ENCODE peak calls at places on chromosome 11, in six cellular contexts. O is choroid plexus epithelial cell; S is AG09309; G is CD4-positive, alpha-beta T cell; H is OCI-LY7; I is astrocyte of the spinal cord. K is an unnamed sample.

GRCh38 chr11:115497303-115497702 is 6.9 kb downstream of the CADM1 start:
- DNase-seq in S (no peak), H (peak), G (no peak), O (no peak), I (peak), K (no peak)

GRCh38 chr11:45045692-45046471 is 95.2 kb upstream of the TP53I11 start:
- DNase-seq in O (peak), H (no peak), G (no peak), I (peak), S (peak), K (peak)

GRCh38 chr11:134120143-134120850 is 51.4 kb downstream of the JAM3 start:
- DNase-seq in H (no peak), I (peak), O (peak), S (peak), G (no peak), K (peak)

GRCh38 chr11:3927129-3927796 is 71.8 kb downstream of the STIM1 start:
- DNase-seq in H (peak), I (no peak), O (no peak), G (no peak), S (no peak), K (no peak)

GRCh38 chr11:71140206-71140919 is 112.0 kb downstream of the SHANK2 start:
- DNase-seq in S (no peak), O (no peak), I (no peak), H (no peak), G (no peak), K (no peak)

GRCh38 chr11:76616676-76617552 is 53.6 kb downstream of the LRRC32 start:
- DNase-seq in G (no peak), O (no peak), I (no peak), S (no peak), H (no peak), K (no peak)

GRCh38 chr11:92409347-92409746 is 184.7 kb downstream of the FAT3 start:
- DNase-seq in H (no peak), O (no peak), G (no peak), S (no peak), I (no peak), K (no peak)

GRCh38 chr11:130801287-130802146 is 114.8 kb downstream of the SNX19 start:
- DNase-seq in I (peak), G (no peak), H (no peak), S (peak), O (no peak), K (peak)

GRCh38 chr11:114257621-114258558 is 38.3 kb upstream of the NNMT start:
- DNase-seq in S (no peak), I (peak), O (peak), G (no peak), H (no peak), K (no peak)

GRCh38 chr11:9264381-9265210 is 554 bp downstream of the DENND5A start:
- DNase-seq in I (peak), O (peak), H (no peak), S (peak), G (no peak), K (peak)

GRCh38 chr11:120336641-120337132 is 474 bp downstream of the ARHGEF12 start:
- DNase-seq in O (peak), G (no peak), H (peak), I (peak), S (no peak), K (no peak)

GRCh38 chr11:71425851-71426250 is 22.3 kb downstream of the DHCR7 start:
- DNase-seq in O (no peak), S (no peak), I (no peak), G (no peak), H (peak), K (no peak)

GRCh38 chr11:108226036-108226435 is 3.2 kb downstream of the ATM start:
- DNase-seq in I (no peak), S (no peak), O (no peak), H (no peak), G (no peak), K (no peak)

GRCh38 chr11:113168804-113169342 is 145.5 kb upstream of the TTC12 start:
- DNase-seq in S (no peak), H (no peak), G (no peak), I (no peak), O (no peak), K (no peak)

GRCh38 chr11:74090701-74091100 is 80.1 kb downstream of the C2CD3 start:
- DNase-seq in O (peak), G (no peak), S (no peak), I (no peak), H (peak), K (no peak)

GRCh38 chr11:35076201-35077100 is 62.5 kb upstream of the CD44 start:
- DNase-seq in O (no peak), I (no peak), H (no peak), S (no peak), G (no peak), K (no peak)

GRCh38 chr11:79182794-79183193 is 258.0 kb downstream of the TENM4 start:
- DNase-seq in O (peak), I (peak), G (no peak), S (peak), H (no peak), K (peak)

GRCh38 chr11:9148035-9148434 is 56.6 kb upstream of the SCUBE2 start:
- DNase-seq in G (no peak), H (no peak), S (no peak), I (no peak), O (no peak), K (no peak)

GRCh38 chr11:70616938-70617674 is 218.8 kb downstream of the CTTN start:
- DNase-seq in I (no peak), O (no peak), S (no peak), H (no peak), G (no peak), K (no peak)

GRCh38 chr11:1156506-1157340 is 1.0 kb upstream of the MUC5AC start:
- DNase-seq in G (no peak), I (no peak), S (no peak), H (no peak), O (no peak), K (no peak)

GRCh38 chr11:120956710-120957500 is 67.0 kb upstream of the TBCEL start:
- DNase-seq in O (no peak), G (no peak), I (no peak), S (no peak), H (peak), K (no peak)

GRCh38 chr11:65356394-65356972 is 1.9 kb downstream of the TIGD3 start:
- DNase-seq in H (no peak), G (no peak), O (no peak), S (no peak), I (no peak), K (no peak)

GRCh38 chr11:27367881-27368280 is 4.9 kb upstream of the CCDC34 start:
- DNase-seq in S (no peak), G (no peak), I (no peak), O (no peak), H (no peak), K (no peak)

GRCh38 chr11:8766043-8766992 is 83.7 kb downstream of the RPL27A start:
- DNase-seq in I (peak), O (no peak), H (no peak), S (no peak), G (no peak), K (peak)

GRCh38 chr11:33539659-33540249 is 160.9 kb downstream of the C11orf91 start:
- DNase-seq in O (no peak), G (no peak), H (peak), I (no peak), S (no peak), K (peak)

GRCh38 chr11:447923-448731 is 2.0 kb upstream of the PTDSS2 start:
- DNase-seq in I (peak), H (peak), O (peak), S (peak), G (peak), K (peak)

GRCh38 chr11:125370561-125371389 is 125.3 kb downstream of the FEZ1 start:
- DNase-seq in G (no peak), O (no peak), I (no peak), H (no peak), S (no peak), K (no peak)

GRCh38 chr11:128164090-128164741 is 423.1 kb downstream of the ETS1 start:
- DNase-seq in O (no peak), G (no peak), I (no peak), H (no peak), S (no peak), K (no peak)

GRCh38 chr11:70399681-70400112 is 1.4 kb downstream of the CTTN start:
- DNase-seq in I (peak), H (no peak), S (peak), G (no peak), O (peak), K (peak)

GRCh38 chr11:115578275-115578674 is 74.1 kb upstream of the CADM1 start:
- DNase-seq in S (no peak), I (no peak), H (no peak), O (no peak), G (no peak), K (no peak)

GRCh38 chr11:117612111-117612510 is 184.9 kb downstream of the DSCAML1 start:
- DNase-seq in G (no peak), I (no peak), O (no peak), S (no peak), H (no peak), K (no peak)

DNA sequence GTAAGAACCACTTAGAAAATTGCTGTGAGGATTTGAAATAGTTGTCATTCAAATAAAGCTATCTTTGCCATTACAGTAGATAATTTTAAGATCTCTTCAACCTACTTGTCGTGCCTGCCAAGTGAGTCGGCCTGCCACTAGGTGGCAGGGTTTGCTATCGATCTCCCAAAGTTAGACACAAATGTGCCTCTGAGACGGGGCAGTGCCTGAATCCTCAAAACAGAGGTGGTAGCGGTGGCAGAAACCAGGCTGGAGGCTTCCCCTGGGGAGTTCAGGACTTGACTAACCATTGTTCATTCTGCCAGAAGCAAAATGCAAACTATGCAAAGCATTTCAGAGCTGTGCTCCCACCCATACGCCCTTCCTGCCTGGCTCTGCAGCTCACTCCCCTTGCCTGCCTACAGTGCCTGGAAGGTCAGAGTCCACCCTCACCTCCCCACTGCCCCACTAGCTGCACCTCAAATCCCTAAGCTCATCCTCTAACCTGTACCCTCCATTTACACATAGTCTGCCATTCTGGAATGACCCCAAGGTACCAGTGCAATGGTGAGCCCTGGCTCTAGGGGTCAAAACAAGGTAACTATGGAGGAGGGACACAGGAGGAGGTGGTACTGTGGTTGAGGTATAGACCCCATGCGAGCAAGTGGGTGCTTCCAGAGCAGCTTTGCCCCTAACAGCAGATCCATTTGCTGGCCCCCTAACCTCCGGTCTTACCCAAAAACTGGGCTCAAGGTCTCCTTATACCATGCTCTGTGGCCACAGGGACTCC is 82.1 kb downstream of the C11orf58 start:
- DNase-seq in H (peak), S (peak), G (peak), I (peak), O (peak), K (peak)
- TF ChIP-seq CTCF in H (peak), S (peak), G (peak), I (peak), O (peak), K (peak)

DNA sequence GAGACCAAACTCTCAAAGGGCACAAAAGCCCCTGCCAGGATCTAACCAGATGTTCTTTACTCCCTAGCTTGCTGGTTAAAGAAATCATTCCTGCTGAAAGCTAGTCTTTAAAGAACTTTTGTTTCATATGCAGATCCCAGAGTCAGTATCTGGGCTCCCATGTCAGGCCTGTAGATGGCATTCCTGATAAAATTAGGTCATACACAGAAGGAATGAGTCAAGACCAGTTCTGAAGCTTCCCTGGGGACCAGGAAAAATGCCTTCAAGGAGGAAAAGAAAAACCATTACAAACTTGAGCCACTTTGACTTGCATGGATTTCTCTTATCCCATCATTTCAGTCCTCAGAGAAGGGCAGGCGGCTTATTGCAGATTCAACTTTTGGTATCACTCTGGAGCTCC is 5.9 kb downstream of the DBX1 start:
- DNase-seq in H (no peak), I (no peak), G (no peak), S (peak), O (no peak), K (peak)
- TF ChIP-seq CTCF in H (no peak), I (no peak), G (no peak), S (no peak), O (no peak), K (peak)

DNA sequence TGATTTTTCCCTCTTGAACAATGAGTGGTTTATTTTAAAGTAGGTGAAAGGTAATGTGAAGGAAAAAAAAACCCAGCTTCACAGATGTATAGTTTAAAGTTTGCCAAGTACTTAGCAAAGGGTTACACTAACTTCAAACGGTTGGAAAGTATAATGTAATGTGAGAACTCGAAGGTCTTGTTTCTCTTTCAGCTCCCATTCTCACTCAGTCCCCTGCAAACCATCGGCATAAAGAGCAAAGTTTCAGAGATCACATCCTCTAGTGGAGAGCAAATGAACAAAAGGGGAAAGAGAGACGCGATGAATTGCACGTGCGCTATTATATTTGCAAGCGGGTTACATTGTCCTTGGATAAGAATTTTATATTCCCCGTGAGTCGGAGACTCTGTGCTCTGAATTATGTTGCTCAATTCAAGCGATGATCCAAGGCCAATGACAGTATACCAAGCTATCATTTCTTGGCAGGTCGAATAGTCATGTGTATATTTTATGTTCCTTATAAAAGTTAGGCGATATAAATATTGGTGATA is 37.6 kb upstream of the BIRC3 start:
- DNase-seq in S (peak), O (peak), G (no peak), I (peak), H (no peak), K (peak)
- TF ChIP-seq CTCF in S (peak), O (peak), G (no peak), I (peak), H (no peak), K (peak)

GRCh38 chr11:60130496-60130895 is 42.0 kb downstream of the MS4A2 start:
- DNase-seq in H (peak), S (no peak), O (peak), I (no peak), G (no peak), K (no peak)
- TF ChIP-seq CTCF in H (peak), S (peak), O (peak), I (no peak), G (peak), K (peak)

GRCh38 chr11:122024278-122024677 is 91.7 kb downstream of the BLID start:
- DNase-seq in H (no peak), O (no peak), S (no peak), G (no peak), I (no peak), K (no peak)

GRCh38 chr11:122019908-122020694 is 95.9 kb downstream of the BLID start:
- DNase-seq in O (no peak), I (no peak), S (no peak), H (no peak), G (no peak), K (no peak)

GRCh38 chr11:122023614-122024250 is 92.3 kb downstream of the BLID start:
- DNase-seq in S (no peak), I (no peak), H (no peak), O (no peak), G (no peak), K (peak)

GRCh38 chr11:122022646-122023045 is 93.4 kb downstream of the BLID start:
- DNase-seq in I (no peak), O (no peak), H (no peak), S (no peak), G (no peak), K (no peak)

GRCh38 chr11:122020902-122021301 is 95.1 kb downstream of the BLID start:
- DNase-seq in S (no peak), G (no peak), O (peak), H (peak), I (no peak), K (no peak)
- TF ChIP-seq CTCF in S (peak), G (no peak), O (peak), H (peak), I (peak), K (peak)

GRCh38 chr11:42542336-42542735 is 769.5 kb upstream of the API5 start:
- DNase-seq in H (no peak), S (no peak), I (no peak), O (no peak), G (no peak), K (no peak)
- TF ChIP-seq CTCF in H (no peak), S (no peak), I (no peak), O (no peak), G (no peak), K (no peak)

DNA sequence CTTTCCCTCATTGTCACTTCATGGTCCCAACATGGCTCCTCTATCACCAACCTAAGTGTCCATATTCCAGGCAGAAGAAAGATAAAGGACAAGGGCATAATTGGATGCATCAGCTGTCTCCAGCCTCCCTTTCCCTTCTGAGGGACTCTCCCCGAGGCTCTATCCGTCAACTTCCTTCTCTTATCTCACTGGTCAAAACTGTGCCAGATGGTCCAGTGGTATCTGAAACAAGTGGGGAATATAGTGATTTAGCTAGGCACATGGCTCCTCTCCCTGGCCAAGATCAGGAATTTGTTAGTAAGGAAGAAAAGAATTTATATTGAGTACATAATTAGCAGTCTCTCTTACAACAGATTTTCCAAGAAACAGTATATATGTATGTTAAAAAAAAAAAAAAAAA is 12.6 kb upstream of the SPON1 start:
- DNase-seq in G (no peak), I (no peak), O (peak), H (no peak), S (no peak), K (no peak)
- TF ChIP-seq CTCF in G (no peak), I (no peak), O (no peak), H (peak), S (no peak), K (no peak)

K was measured in AG10803.